ENCODE peak calls at places on chromosomes 11 and 22, in eight cellular contexts. One of them, this sample, is unnamed.

GRCh38 chr22:41369089-41369745 is 12.5 kb upstream of the TEF start:
- DNase-seq in GM04504: no peak
- DNase-seq in CD8-positive, alpha-beta T cell: no peak
- DNase-seq in germinal center: no peak
- DNase-seq in activated CD8-positive, alpha-beta memory T cell treated with anti-CD3 and anti-CD28 coated beads for 4 hours: no peak
- DNase-seq in NCI-H82: peak
- DNase-seq in cerebellar nuclear complex: peak
- DNase-seq in left ventricle myocardium inferior: no peak
- DNase-seq in this sample: no peak

GRCh38 chr11:62132689-62133293 is 9.0 kb downstream of the INCENP start:
- DNase-seq in GM04504: no peak
- DNase-seq in CD8-positive, alpha-beta T cell: no peak
- DNase-seq in germinal center: no peak
- DNase-seq in activated CD8-positive, alpha-beta memory T cell treated with anti-CD3 and anti-CD28 coated beads for 4 hours: no peak
- DNase-seq in NCI-H82: no peak
- DNase-seq in cerebellar nuclear complex: no peak
- DNase-seq in left ventricle myocardium inferior: no peak
- DNase-seq in this sample: no peak

GRCh38 chr22:45802074-45802473 is 130.4 kb downstream of the ATXN10 start:
- DNase-seq in GM04504: no peak
- DNase-seq in CD8-positive, alpha-beta T cell: no peak
- DNase-seq in germinal center: no peak
- DNase-seq in activated CD8-positive, alpha-beta memory T cell treated with anti-CD3 and anti-CD28 coated beads for 4 hours: no peak
- DNase-seq in NCI-H82: no peak
- DNase-seq in cerebellar nuclear complex: no peak
- DNase-seq in left ventricle myocardium inferior: no peak
- DNase-seq in this sample: no peak

GRCh38 chr11:32071811-32072210 is 19.1 kb upstream of the RCN1 start:
- DNase-seq in GM04504: no peak
- DNase-seq in CD8-positive, alpha-beta T cell: no peak
- DNase-seq in germinal center: no peak
- DNase-seq in activated CD8-positive, alpha-beta memory T cell treated with anti-CD3 and anti-CD28 coated beads for 4 hours: no peak
- DNase-seq in NCI-H82: peak
- DNase-seq in cerebellar nuclear complex: no peak
- DNase-seq in left ventricle myocardium inferior: no peak
- DNase-seq in this sample: no peak

GRCh38 chr11:113873241-113873626 is 2.1 kb downstream of the USP28 start:
- DNase-seq in GM04504: no peak
- DNase-seq in CD8-positive, alpha-beta T cell: no peak
- DNase-seq in germinal center: no peak
- DNase-seq in activated CD8-positive, alpha-beta memory T cell treated with anti-CD3 and anti-CD28 coated beads for 4 hours: no peak
- DNase-seq in NCI-H82: peak
- DNase-seq in cerebellar nuclear complex: peak
- DNase-seq in left ventricle myocardium inferior: peak
- DNase-seq in this sample: no peak

GRCh38 chr22:20249797-20250354 is 18.2 kb downstream of the RTN4R start:
- DNase-seq in GM04504: no peak
- DNase-seq in CD8-positive, alpha-beta T cell: no peak
- DNase-seq in germinal center: no peak
- DNase-seq in activated CD8-positive, alpha-beta memory T cell treated with anti-CD3 and anti-CD28 coated beads for 4 hours: no peak
- DNase-seq in NCI-H82: peak
- DNase-seq in cerebellar nuclear complex: no peak
- DNase-seq in left ventricle myocardium inferior: no peak
- DNase-seq in this sample: no peak

GRCh38 chr11:21911046-21911445 is 281.8 kb upstream of the ANO5 start:
- DNase-seq in GM04504: no peak
- DNase-seq in CD8-positive, alpha-beta T cell: no peak
- DNase-seq in germinal center: no peak
- DNase-seq in activated CD8-positive, alpha-beta memory T cell treated with anti-CD3 and anti-CD28 coated beads for 4 hours: no peak
- DNase-seq in NCI-H82: no peak
- DNase-seq in cerebellar nuclear complex: no peak
- DNase-seq in left ventricle myocardium inferior: no peak
- DNase-seq in this sample: no peak

GRCh38 chr22:23086787-23087186 is 16.5 kb downstream of the GNAZ start:
- DNase-seq in GM04504: no peak
- DNase-seq in CD8-positive, alpha-beta T cell: no peak
- DNase-seq in germinal center: no peak
- DNase-seq in activated CD8-positive, alpha-beta memory T cell treated with anti-CD3 and anti-CD28 coated beads for 4 hours: no peak
- DNase-seq in NCI-H82: no peak
- DNase-seq in cerebellar nuclear complex: no peak
- DNase-seq in left ventricle myocardium inferior: no peak
- DNase-seq in this sample: no peak

GRCh38 chr22:45682069-45682468 is 10.4 kb downstream of the ATXN10 start:
- DNase-seq in GM04504: no peak
- DNase-seq in CD8-positive, alpha-beta T cell: no peak
- DNase-seq in germinal center: no peak
- DNase-seq in activated CD8-positive, alpha-beta memory T cell treated with anti-CD3 and anti-CD28 coated beads for 4 hours: no peak
- DNase-seq in NCI-H82: no peak
- DNase-seq in cerebellar nuclear complex: no peak
- DNase-seq in left ventricle myocardium inferior: no peak
- DNase-seq in this sample: no peak

GRCh38 chr22:42613869-42614268 is 814 bp downstream of the POLDIP3 start:
- DNase-seq in GM04504: no peak
- DNase-seq in CD8-positive, alpha-beta T cell: peak
- DNase-seq in germinal center: no peak
- DNase-seq in activated CD8-positive, alpha-beta memory T cell treated with anti-CD3 and anti-CD28 coated beads for 4 hours: no peak
- DNase-seq in NCI-H82: peak
- DNase-seq in cerebellar nuclear complex: no peak
- DNase-seq in left ventricle myocardium inferior: no peak
- DNase-seq in this sample: no peak

GRCh38 chr22:45977003-45977395 is at the start of gene WNT7B:
- DNase-seq in GM04504: no peak
- DNase-seq in CD8-positive, alpha-beta T cell: no peak
- DNase-seq in germinal center: no peak
- DNase-seq in activated CD8-positive, alpha-beta memory T cell treated with anti-CD3 and anti-CD28 coated beads for 4 hours: no peak
- DNase-seq in NCI-H82: no peak
- DNase-seq in cerebellar nuclear complex: no peak
- DNase-seq in left ventricle myocardium inferior: no peak
- DNase-seq in this sample: no peak